ENCODE peak calls at places on chromosomes 11 and 22, in four cellular contexts. O is right atrium auricular region, M is fibroblast of mammary gland, K is BJ. W is an unnamed sample.

GRCh38 chr11:9004310-9004945 is 627 bp upstream of the NRIP3 start:
- DNase-seq in O (no peak), M (no peak), K (no peak), W (no peak)

GRCh38 chr11:86372586-86372985 is 2.1 kb upstream of the CCDC81 start:
- DNase-seq in O (no peak), M (no peak), K (no peak), W (peak)

GRCh38 chr22:31081963-31082605 is 966 bp downstream of the SMTN start:
- DNase-seq in O (no peak), M (peak), K (no peak), W (peak)

GRCh38 chr11:60925685-60926267 is 1.5 kb downstream of the TMEM132A start:
- DNase-seq in O (no peak), M (peak), K (no peak), W (peak)

GRCh38 chr11:69817265-69818236 is 1.7 kb downstream of the FGF3 start:
- DNase-seq in O (no peak), M (no peak), K (no peak), W (no peak)

GRCh38 chr11:27621440-27622161 is 78.7 kb downstream of the BDNF start:
- DNase-seq in O (no peak), M (peak), K (peak), W (peak)

GRCh38 chr11:115083129-115083823 is 404.9 kb downstream of the NXPE2 start:
- DNase-seq in O (no peak), M (no peak), K (no peak), W (no peak)

GRCh38 chr11:124946735-124947141 is 7.3 kb upstream of the CCDC15 start:
- DNase-seq in O (no peak), M (peak), K (peak), W (peak)

GRCh38 chr11:120710354-120711187 is 199.0 kb downstream of the GRIK4 start:
- DNase-seq in O (peak), M (peak), K (peak), W (peak)

GRCh38 chr22:50319503-50319951 is 7.3 kb downstream of the DENND6B start:
- DNase-seq in O (no peak), M (no peak), K (no peak), W (no peak)

GRCh38 chr11:93236741-93237675 is 39.2 kb upstream of the SLC36A4 start:
- DNase-seq in O (no peak), M (peak), K (no peak), W (peak)

GRCh38 chr22:32674925-32675825 is 126.3 kb upstream of the TIMP3 start:
- DNase-seq in O (no peak), M (peak), K (no peak), W (no peak)

GRCh38 chr11:30244255-30244654 is 13.4 kb downstream of the FSHB start:
- DNase-seq in O (no peak), M (peak), K (no peak), W (peak)

GRCh38 chr11:92495107-92495793 is 270.6 kb downstream of the FAT3 start:
- DNase-seq in O (no peak), M (no peak), K (no peak), W (no peak)

GRCh38 chr22:17570851-17571631 is 7.7 kb downstream of the SLC25A18 start:
- DNase-seq in O (peak), M (peak), K (peak), W (peak)

GRCh38 chr22:31749636-31750364 is at the start of gene PRR14L:
- DNase-seq in O (peak), M (peak), K (peak), W (peak)

GRCh38 chr11:128766687-128767086 is 72.8 kb downstream of the FLI1 start:
- DNase-seq in O (no peak), M (peak), K (no peak), W (no peak)

GRCh38 chr22:32574957-32575893 is 100.6 kb downstream of the FBXO7 start:
- DNase-seq in O (no peak), M (no peak), K (peak), W (no peak)

GRCh38 chr22:19795617-19796008 is 35.0 kb downstream of the TBX1 start:
- DNase-seq in O (no peak), M (peak), K (no peak), W (no peak)

GRCh38 chr11:92762175-92762574 is 207.3 kb upstream of the MTNR1B start:
- DNase-seq in O (no peak), M (no peak), K (no peak), W (no peak)

GRCh38 chr22:29469755-29470154 is 10.3 kb upstream of the NEFH start:
- DNase-seq in O (no peak), M (no peak), K (no peak), W (no peak)

GRCh38 chr11:6498121-6498520 is 1.0 kb downstream of the DNHD1 start:
- DNase-seq in O (peak), M (peak), K (no peak), W (no peak)

GRCh38 chr22:23697031-23697970 is 6.5 kb downstream of the RGL4 start:
- DNase-seq in O (no peak), M (no peak), K (no peak), W (no peak)

GRCh38 chr11:73478737-73479347 is 102.6 kb downstream of the RELT start:
- DNase-seq in O (no peak), M (peak), K (no peak), W (peak)

GRCh38 chr11:77082838-77083552 is 16.2 kb downstream of the CAPN5 start:
- DNase-seq in O (peak), M (peak), K (no peak), W (no peak)

GRCh38 chr11:127003260-127003981 is 2.9 kb upstream of the KIRREL3 start:
- DNase-seq in O (no peak), M (no peak), K (no peak), W (no peak)

GRCh38 chr11:47329431-47329993 is 23.0 kb downstream of the MYBPC3 start:
- DNase-seq in O (no peak), M (no peak), K (no peak), W (no peak)

GRCh38 chr11:108872781-108873291 is 208.0 kb downstream of the DDX10 start:
- DNase-seq in O (no peak), M (peak), K (no peak), W (peak)

GRCh38 chr11:100732949-100733348 is 45.9 kb downstream of the ARHGAP42 start:
- DNase-seq in O (no peak), M (no peak), K (no peak), W (no peak)

GRCh38 chr11:100734743-100735527 is 47.8 kb downstream of the ARHGAP42 start:
- DNase-seq in O (no peak), M (no peak), K (no peak), W (no peak)

GRCh38 chr11:100738701-100739100 is 51.6 kb downstream of the ARHGAP42 start:
- DNase-seq in O (no peak), M (no peak), K (no peak), W (no peak)

GRCh38 chr11:100739636-100740035 is 52.5 kb downstream of the ARHGAP42 start:
- DNase-seq in O (no peak), M (peak), K (peak), W (peak)

DNA sequence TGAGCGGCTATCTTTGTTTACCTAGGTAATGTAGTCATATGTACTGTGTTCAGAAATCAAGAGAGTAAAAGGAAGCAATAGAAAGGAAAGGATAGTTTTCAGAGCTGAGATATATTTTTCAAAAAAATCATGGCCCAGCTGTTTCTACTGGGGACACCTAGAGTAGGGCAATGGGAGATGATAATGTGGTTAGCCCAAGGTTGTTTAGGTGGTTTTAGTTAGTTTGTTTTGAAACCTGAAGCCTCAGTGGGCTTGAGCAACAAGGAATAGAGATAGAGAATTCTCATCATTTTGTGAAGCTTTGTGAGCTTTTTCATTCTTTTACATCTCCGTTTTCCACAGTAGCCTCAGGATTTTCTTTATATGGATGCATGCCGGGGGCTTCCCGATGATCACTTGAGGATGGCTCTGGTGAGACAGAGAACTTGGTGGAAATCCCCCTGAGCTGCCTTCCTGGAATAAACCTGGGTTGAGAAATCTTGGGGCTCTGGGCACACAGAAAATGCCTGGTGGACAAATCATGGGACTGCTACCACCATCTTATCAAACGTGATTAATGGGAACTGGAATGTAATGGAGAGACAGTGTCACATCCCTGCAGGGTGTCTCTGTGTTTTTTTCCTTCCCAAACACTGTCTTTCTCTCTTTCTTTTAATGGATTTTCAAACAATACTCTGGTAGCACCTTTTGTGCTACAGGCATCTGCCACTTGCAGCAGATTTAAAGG is 49.0 kb downstream of the ARHGAP42 start:
- DNase-seq in O (no peak), M (no peak), K (no peak), W (no peak)
- TF ChIP-seq CTCF in O (no peak), M (no peak), K (no peak), W (no peak)

DNA sequence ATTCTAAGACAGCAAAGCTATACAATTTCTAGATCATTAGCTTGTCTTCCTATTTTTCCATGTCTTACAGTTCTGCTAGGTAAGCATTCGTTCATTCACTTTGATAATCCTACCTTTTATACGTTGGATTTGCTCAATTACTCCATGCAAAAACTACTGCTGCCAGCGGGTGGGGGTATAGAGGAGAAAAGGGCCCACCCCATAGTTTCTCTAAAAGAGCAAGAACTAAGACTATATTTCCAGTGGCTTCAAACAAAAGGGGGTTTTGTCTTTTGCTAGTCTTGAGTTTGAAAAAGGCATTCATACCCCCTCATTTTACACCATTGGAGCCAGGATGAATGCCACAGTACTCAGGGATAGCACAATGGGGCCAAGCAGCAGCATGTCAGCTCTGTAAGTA is 155.7 kb downstream of the WT1 start:
- DNase-seq in O (no peak), M (no peak), K (no peak), W (no peak)
- TF ChIP-seq CTCF in O (no peak), M (no peak), K (no peak), W (peak)

GRCh38 chr11:97937501-97937900 is 1083.2 kb upstream of the CNTN5 start:
- DNase-seq in O (no peak), M (no peak), K (no peak), W (no peak)

GRCh38 chr11:97938789-97939188 is 1082.0 kb upstream of the CNTN5 start:
- DNase-seq in O (no peak), M (no peak), K (no peak), W (no peak)

GRCh38 chr11:97948793-97949192 is 1072.0 kb upstream of the CNTN5 start:
- DNase-seq in O (no peak), M (no peak), K (no peak), W (no peak)

GRCh38 chr11:97943493-97943892 is 1077.3 kb upstream of the CNTN5 start:
- DNase-seq in O (no peak), M (no peak), K (no peak), W (no peak)
- TF ChIP-seq CTCF in O (no peak), M (no peak), K (no peak), W (no peak)

DNA sequence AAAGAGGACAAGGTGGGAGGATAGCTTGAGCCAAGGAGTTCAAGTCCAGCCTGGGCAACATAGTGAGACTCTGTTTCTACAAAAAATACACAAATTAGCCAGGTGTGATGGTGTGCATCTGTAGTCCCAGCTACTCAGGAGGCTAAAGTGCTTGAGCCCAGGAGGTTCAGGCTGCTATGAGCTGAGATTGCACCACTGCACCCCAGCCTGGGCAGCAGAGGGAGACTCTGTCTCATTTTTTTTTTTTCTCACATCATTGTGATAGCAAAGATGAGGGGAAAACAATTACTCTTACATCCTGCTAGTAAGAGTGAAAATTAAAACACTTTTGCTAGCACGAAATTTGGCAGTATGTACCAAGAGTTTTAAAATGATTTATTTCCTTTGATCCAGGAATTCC is 463.7 kb downstream of the TMEM135 start:
- DNase-seq in O (no peak), M (no peak), K (no peak), W (peak)
- TF ChIP-seq CTCF in O (no peak), M (no peak), K (no peak), W (no peak)

W was measured in MCF 10A.